ENCODE peak calls at places on chromosomes 5 and 9, in ten cellular contexts. U is Daoy; A is iPS-NIHi11; E is AG20443; S is posterior vena cava; K is stimulated activated CD4-positive, alpha-beta T cell treated with anti-CD3 and anti-CD28 coated beads, Interleukin-2, amount 100 ng/mL, for 48 hours; P is ureter; H is T-helper 2 cell; Y is psoas muscle; Z is Right ventricle myocardium superior. V is an unnamed sample.
A peak's percentile ranks its signal among the peaks of the same experiment; 100 is the strongest.

GRCh38 chr5:136979131-136979530 is 520.0 kb downstream of the SPOCK1 start:
- DNase-seq in S (no peak), K (no peak), A (no peak), E (no peak), Z (no peak), U (peak; percentile 46), P (no peak), Y (no peak), H (no peak), V (no peak)

GRCh38 chr9:87382902-87383301 is 114.8 kb upstream of the DAPK1 start:
- DNase-seq in S (no peak), H (no peak), E (peak; percentile 39), K (no peak), U (peak; percentile 84), P (no peak), Z (no peak), A (no peak), Y (peak; percentile 24), V (no peak)

GRCh38 chr5:125655156-125655555 is 768.1 kb upstream of the GRAMD2B start:
- DNase-seq in Y (no peak), K (no peak), Z (no peak), A (no peak), S (no peak), E (no peak), P (no peak), H (no peak), U (no peak), V (no peak)

GRCh38 chr9:137380606-137381005 is 42.4 kb downstream of the EXD3 start:
- DNase-seq in H (no peak), K (no peak), P (no peak), E (no peak), Y (no peak), A (no peak), S (no peak), U (no peak), Z (peak; percentile 19), V (no peak)

GRCh38 chr5:6791031-6791577 is 77.9 kb downstream of the TENT4A start:
- DNase-seq in P (no peak), U (no peak), K (no peak), Y (no peak), S (no peak), Z (no peak), A (no peak), H (no peak), E (no peak), V (no peak)

GRCh38 chr9:111825468-111826145 is 30.9 kb upstream of the SHOC1 start:
- DNase-seq in A (no peak), E (no peak), P (no peak), U (peak; percentile 28), Y (no peak), Z (no peak), H (no peak), K (no peak), S (no peak), V (no peak)

GRCh38 chr9:113221800-113222481 is 597 bp downstream of the SLC31A1 start:
- DNase-seq in E (no peak), S (no peak), Y (no peak), Z (no peak), U (peak; percentile 5), H (no peak), K (peak; percentile 0), A (peak; percentile 14), P (no peak), V (no peak)

GRCh38 chr5:159181152-159181551 is 28.2 kb downstream of the RNF145 start:
- DNase-seq in S (no peak), Y (no peak), Z (no peak), H (no peak), K (no peak), U (no peak), P (no peak), E (no peak), A (no peak), V (no peak)

GRCh38 chr5:176542135-176542595 is 5.0 kb upstream of the RNF44 start:
- DNase-seq in E (peak; percentile 13), K (peak; percentile 63), A (no peak), P (no peak), H (peak; percentile 50), Z (peak; percentile 58), S (no peak), Y (no peak), U (no peak), V (no peak)

GRCh38 chr5:150763023-150763793 is 4.4 kb upstream of the DCTN4 start:
- DNase-seq in Y (peak; percentile 66), H (no peak), A (no peak), P (peak; percentile 75), E (peak; percentile 54), S (peak; percentile 88), U (peak; percentile 79), K (no peak), Z (peak; percentile 74), V (no peak)

GRCh38 chr5:110478899-110479298 is 247.6 kb downstream of the TMEM232 start:
- DNase-seq in Z (no peak), S (no peak), A (no peak), H (no peak), E (peak; percentile 51), U (no peak), P (no peak), Y (no peak), K (no peak), V (no peak)

GRCh38 chr5:138454121-138454520 is 11.2 kb upstream of the EGR1 start:
- DNase-seq in K (no peak), U (no peak), Y (no peak), E (no peak), S (peak; percentile 31), H (no peak), P (no peak), A (no peak), Z (no peak), V (no peak)

GRCh38 chr9:6838158-6838557 is 80.4 kb downstream of the KDM4C start:
- DNase-seq in Z (no peak), K (no peak), E (no peak), S (no peak), A (no peak), H (no peak), P (no peak), Y (no peak), U (no peak), V (no peak)

GRCh38 chr9:132743886-132744544 is 73.8 kb downstream of the GTF3C4 start:
- DNase-seq in A (no peak), Z (no peak), H (no peak), K (no peak), U (no peak), P (no peak), E (peak; percentile 2), Y (no peak), S (peak; percentile 20), V (no peak)

GRCh38 chr9:107810493-107810931 is 320.9 kb upstream of the KLF4 start:
- DNase-seq in E (peak; percentile 40), P (no peak), K (no peak), H (no peak), S (no peak), Z (no peak), U (peak; percentile 77), A (no peak), Y (no peak), V (no peak)

GRCh38 chr5:93273176-93273575 is 307.8 kb downstream of the NR2F1-AS1 start:
- DNase-seq in E (peak; percentile 50), Z (no peak), Y (no peak), A (no peak), H (no peak), P (no peak), U (peak; percentile 58), K (no peak), S (no peak), V (no peak)

GRCh38 chr5:12772276-12772675 is 868.0 kb upstream of the CTNND2 start:
- DNase-seq in U (peak; percentile 63), E (no peak), Y (no peak), A (no peak), P (no peak), H (no peak), K (no peak), S (no peak), Z (no peak), V (no peak)

GRCh38 chr9:134403682-134404301 is 77.5 kb downstream of the RXRA start:
- DNase-seq in Z (peak; percentile 94), K (no peak), P (peak; percentile 77), E (peak; percentile 92), S (peak; percentile 96), U (peak; percentile 93), H (peak; percentile 45), A (no peak), Y (peak; percentile 84), V (peak; percentile 91)

GRCh38 chr5:169875091-169875727 is 105.1 kb downstream of the INSYN2B start:
- DNase-seq in E (peak; percentile 86), P (no peak), A (no peak), K (no peak), Y (no peak), S (no peak), U (no peak), H (no peak), Z (no peak), V (no peak)

GRCh38 chr5:180591249-180591887 is at the start of gene SCGB3A1:
- DNase-seq in Y (no peak), P (no peak), S (peak; percentile 80), Z (no peak), H (no peak), K (no peak), U (peak; percentile 41), E (peak; percentile 17), A (no peak), V (no peak)

GRCh38 chr9:94928696-94929372 is 202.3 kb downstream of the AOPEP start:
- DNase-seq in S (no peak), Z (no peak), P (no peak), E (no peak), K (no peak), A (peak; percentile 36), H (no peak), U (peak; percentile 89), Y (no peak), V (no peak)

V was measured in ascending aorta.